ENCODE peak calls at places on chromosomes 5 and 9, in four cellular contexts. W, A, K and Y are unnamed samples.

GRCh38 chr9:115157245-115157674 is 39.3 kb upstream of the TNC start:
- DNase-seq in W (no peak), A (peak; percentile 62), K (no peak), Y (peak; percentile 75)

GRCh38 chr5:35232124-35232523 is 1.8 kb upstream of the PRLR start:
- DNase-seq in A (no peak), W (no peak), K (no peak), Y (no peak)

GRCh38 chr9:89550516-89550915 is 52.6 kb upstream of the SEMA4D start:
- DNase-seq in W (no peak), K (no peak), A (no peak), Y (no peak)

GRCh38 chr9:123000371-123001068 is 32.9 kb upstream of the GPR21 start:
- DNase-seq in A (no peak), W (no peak), K (no peak), Y (peak; percentile 13)

GRCh38 chr5:135009736-135010501 is 24.1 kb downstream of the PITX1 start:
- DNase-seq in K (no peak), A (no peak), W (no peak), Y (no peak)

GRCh38 chr9:70111641-70112236 is 68.1 kb downstream of the MAMDC2 start:
- DNase-seq in A (no peak), K (no peak), W (no peak), Y (no peak)

GRCh38 chr5:171102877-171103610 is 206.0 kb upstream of the TLX3 start:
- DNase-seq in A (no peak), K (no peak), W (no peak), Y (no peak)

GRCh38 chr9:37026936-37027581 is 7.0 kb downstream of the PAX5 start:
- DNase-seq in A (no peak), K (no peak), W (no peak), Y (no peak)

GRCh38 chr5:112800901-112801300 is 60.2 kb upstream of the SRP19 start:
- DNase-seq in K (no peak), A (no peak), W (no peak), Y (no peak)

GRCh38 chr9:18457498-18457897 is 16.5 kb upstream of the ADAMTSL1 start:
- DNase-seq in K (no peak), W (no peak), A (no peak), Y (peak; percentile 40)

GRCh38 chr5:105924366-105924765 is 1746.4 kb downstream of the EFNA5 start:
- DNase-seq in W (no peak), K (no peak), A (no peak), Y (peak; percentile 34)

GRCh38 chr9:133576591-133577462 is 32.4 kb downstream of the FAM163B start:
- DNase-seq in W (no peak), A (no peak), K (no peak), Y (peak; percentile 77)

GRCh38 chr9:125486109-125486508 is 220.9 kb downstream of the MAPKAP1 start:
- DNase-seq in K (no peak), A (no peak), W (no peak), Y (no peak)

GRCh38 chr9:106921341-106921899 is 58.5 kb downstream of the ZNF462 start:
- DNase-seq in K (no peak), A (no peak), W (no peak), Y (peak; percentile 83)

GRCh38 chr9:23821400-23822181 is 4.4 kb downstream of the ELAVL2 start:
- DNase-seq in K (peak; percentile 11), A (no peak), W (no peak), Y (no peak)

GRCh38 chr9:76027426-76027825 is 137.0 kb downstream of the PCSK5 start:
- DNase-seq in W (no peak), A (no peak), K (no peak), Y (peak; percentile 6)

GRCh38 chr5:84642795-84643194 is 258.1 kb upstream of the EDIL3 start:
- DNase-seq in K (no peak), A (no peak), W (no peak), Y (peak; percentile 28)

GRCh38 chr5:109921735-109922395 is 232.1 kb downstream of the MAN2A1 start:
- DNase-seq in K (peak; percentile 47), W (peak; percentile 41), A (no peak), Y (no peak)

GRCh38 chr5:105504-106080 is 13.6 kb downstream of the PLEKHG4B start:
- DNase-seq in K (no peak), A (no peak), W (no peak), Y (no peak)

GRCh38 chr5:141850183-141850768 is 27.9 kb downstream of the PCDH1 start:
- DNase-seq in K (no peak), A (peak; percentile 29), W (peak; percentile 28), Y (peak; percentile 26)

GRCh38 chr5:95920822-95921221 is 40.8 kb downstream of the ELL2 start:
- DNase-seq in K (no peak), W (no peak), A (no peak), Y (no peak)

GRCh38 chr5:151463137-151464029 is 16.0 kb downstream of the SLC36A1 start:
- DNase-seq in K (no peak), W (no peak), A (peak; percentile 10), Y (no peak)

GRCh38 chr5:180668835-180669596 is 19.6 kb upstream of the FLT4 start:
- DNase-seq in A (no peak), K (no peak), W (no peak), Y (no peak)

GRCh38 chr5:13930721-13931246 is 13.7 kb downstream of the DNAH5 start:
- DNase-seq in A (no peak), K (no peak), W (no peak), Y (no peak)

GRCh38 chr5:142821733-142822487 is 51.7 kb downstream of the ARHGAP26 start:
- DNase-seq in W (no peak), A (peak; percentile 80), K (no peak), Y (peak; percentile 67)

GRCh38 chr5:68289576-68289975 is 74.0 kb downstream of the PIK3R1 start:
- DNase-seq in K (no peak), A (no peak), W (no peak), Y (no peak)

GRCh38 chr9:126113756-126114408 is 212.7 kb upstream of the MVB12B start:
- DNase-seq in K (no peak), W (no peak), A (no peak), Y (no peak)

GRCh38 chr5:74918232-74918669 is 52.1 kb upstream of the FAM169A start:
- DNase-seq in K (no peak), W (no peak), A (no peak), Y (no peak)

GRCh38 chr9:121636978-121637377 is 14.5 kb upstream of the DAB2IP start:
- DNase-seq in K (no peak), A (no peak), W (no peak), Y (no peak)

GRCh38 chr5:9924614-9925013 is 294.5 kb upstream of the TAS2R1 start:
- DNase-seq in W (no peak), A (peak; percentile 73), K (no peak), Y (peak; percentile 99)

GRCh38 chr5:116696356-116696755 is 121.7 kb upstream of the SEMA6A start:
- DNase-seq in K (no peak), A (no peak), W (no peak), Y (peak; percentile 14)

GRCh38 chr9:114908104-114908621 is 22.2 kb downstream of the TNFSF8 start:
- DNase-seq in K (no peak), W (no peak), A (peak; percentile 97), Y (no peak)

GRCh38 chr5:87499478-87500410 is 87.0 kb upstream of the CCNH start:
- DNase-seq in W (no peak), A (no peak), K (peak; percentile 10), Y (no peak)

GRCh38 chr9:130924448-130924788 is 14.6 kb downstream of the FIBCD1 start:
- DNase-seq in W (no peak), K (no peak), A (no peak), Y (no peak)
- TF ChIP-seq CTCF in W (no peak), K (no peak), A (no peak), Y (no peak)

GRCh38 chr5:154767537-154767936 is 12.4 kb downstream of the LARP1 start:
- DNase-seq in K (no peak), W (no peak), A (no peak), Y (no peak)

GRCh38 chr5:154773314-154773713 is 18.1 kb downstream of the LARP1 start:
- DNase-seq in A (no peak), W (no peak), K (no peak), Y (no peak)

GRCh38 chr5:154770111-154770510 is 14.9 kb downstream of the LARP1 start:
- DNase-seq in W (no peak), K (no peak), A (no peak), Y (no peak)

GRCh38 chr5:154768207-154768606 is 13.0 kb downstream of the LARP1 start:
- DNase-seq in K (no peak), A (no peak), W (no peak), Y (no peak)

GRCh38 chr5:154771383-154771901 is 16.3 kb downstream of the LARP1 start:
- DNase-seq in K (peak; percentile 33), W (no peak), A (no peak), Y (peak; percentile 83)
- TF ChIP-seq CTCF in K (no peak), W (no peak), A (no peak), Y (no peak)

GRCh38 chr9:9004844-9005243 is 1205.3 kb upstream of the DMAC1 start:
- DNase-seq in A (no peak), K (no peak), W (no peak), Y (no peak)
- TF ChIP-seq CTCF in A (no peak), K (peak; percentile 9), W (no peak), Y (no peak)

GRCh38 chr9:78261403-78262001 is 25.6 kb downstream of the CEP78 start:
- DNase-seq in W (no peak), A (peak; percentile 36), K (no peak), Y (peak; percentile 68)
- TF ChIP-seq CTCF in W (peak; percentile 80), A (peak; percentile 62), K (peak; percentile 64), Y (peak; percentile 58)

GRCh38 chr9:35757527-35758275 is 3.6 kb upstream of the MSMP start:
- DNase-seq in K (no peak), A (peak; percentile 74), W (no peak), Y (no peak)

GRCh38 chr9:35755071-35755470 is 995 bp upstream of the MSMP start:
- DNase-seq in A (no peak), K (no peak), W (no peak), Y (no peak)

GRCh38 chr9:35756743-35757526 is 2.9 kb upstream of the MSMP start:
- DNase-seq in W (peak; percentile 46), A (peak; percentile 86), K (peak; percentile 76), Y (no peak)

GRCh38 chr9:35754264-35754663 is at the start of gene MSMP:
- DNase-seq in A (no peak), K (no peak), W (no peak), Y (no peak)

GRCh38 chr9:35756275-35756742 is 2.2 kb upstream of the MSMP start:
- DNase-seq in A (no peak), K (peak; percentile 63), W (peak; percentile 63), Y (peak; percentile 26)
- TF ChIP-seq CTCF in A (peak; percentile 69), K (peak; percentile 64), W (peak; percentile 67), Y (peak; percentile 57)

DNA sequence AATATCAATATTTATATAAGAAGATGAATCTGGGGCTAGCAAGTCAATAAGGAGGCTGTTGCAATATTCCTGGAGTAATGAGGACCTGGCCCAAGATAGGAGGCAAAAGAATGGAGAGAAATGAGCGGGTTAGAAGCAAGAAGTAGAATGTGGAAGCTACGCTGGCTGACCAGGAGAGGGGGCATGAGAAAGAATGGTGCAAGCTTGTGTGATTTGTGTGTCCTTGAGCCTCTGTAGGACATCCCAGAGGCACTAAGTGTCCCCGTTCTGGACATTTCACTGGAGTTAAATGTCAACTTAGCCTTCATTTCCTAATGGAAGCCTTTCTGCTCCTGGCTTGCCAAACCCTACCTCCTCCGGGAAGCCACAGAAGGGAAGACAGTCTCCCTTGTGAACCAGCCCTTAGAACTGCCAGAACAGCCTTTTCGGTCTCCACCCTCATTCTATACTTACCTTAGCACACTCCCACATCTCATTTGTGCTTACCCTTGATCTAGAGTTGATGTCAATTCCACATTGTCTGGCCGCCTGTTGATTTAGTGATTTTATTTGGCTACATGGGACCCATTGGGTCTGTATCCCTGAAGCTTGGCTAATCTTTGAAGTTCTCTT is 6.7 kb upstream of the PDE6A start:
- DNase-seq in W (no peak), K (no peak), A (peak; percentile 22), Y (no peak)
- TF ChIP-seq CTCF in W (no peak), K (no peak), A (no peak), Y (peak; percentile 18)